ENCODE peak calls at places on chromosomes 3 and 15, in ten cellular contexts. A is NB4, Z is uterus, D is esophagus squamous epithelium, P is esophagus muscularis mucosa, J is upper lobe of left lung, U is breast epithelium, W is transverse colon, T is GM12891, I is tibial nerve. K is an unnamed sample.

GRCh38 chr3:33218072-33218445 is 551 bp downstream of the SUSD5 start:
- DNase-seq in P (no peak), A (no peak), I (no peak), D (no peak), U (no peak), T (no peak), Z (no peak), J (no peak), W (no peak), K (no peak)

GRCh38 chr3:53753518-53754183 is 92.6 kb downstream of the CHDH start:
- DNase-seq in I (no peak), Z (no peak), T (no peak), U (no peak), P (no peak), D (no peak), W (no peak), A (no peak), J (no peak), K (no peak)

GRCh38 chr15:100958326-100959065 is 39.3 kb downstream of the LRRK1 start:
- DNase-seq in I (no peak), U (no peak), W (no peak), D (no peak), P (no peak), A (no peak), J (no peak), T (no peak), Z (no peak), K (no peak)

GRCh38 chr3:119469378-119470189 is 821 bp downstream of the POGLUT1 start:
- DNase-seq in W (no peak), D (no peak), Z (no peak), P (no peak), T (no peak), A (peak), J (no peak), I (no peak), U (no peak), K (no peak)

GRCh38 chr3:123412076-123412475 is 36.8 kb downstream of the ADCY5 start:
- DNase-seq in J (no peak), U (no peak), P (no peak), A (no peak), D (no peak), T (no peak), Z (no peak), W (no peak), I (no peak), K (no peak)

GRCh38 chr3:170418422-170419300 is at the start of gene CLDN11:
- DNase-seq in A (no peak), Z (peak), T (peak), U (no peak), D (no peak), P (no peak), W (no peak), I (no peak), J (peak), K (peak)

GRCh38 chr3:52367891-52368880 is 52.1 kb downstream of the DNAH1 start:
- DNase-seq in W (no peak), U (no peak), P (no peak), D (no peak), Z (no peak), J (peak), T (no peak), A (no peak), I (no peak), K (no peak)

GRCh38 chr3:14203521-14204079 is 25.0 kb downstream of the LSM3 start:
- DNase-seq in D (no peak), J (no peak), Z (peak), P (no peak), U (peak), I (peak), W (peak), A (peak), T (peak), K (peak)

GRCh38 chr3:124780356-124780755 is 50.1 kb downstream of the UMPS start:
- DNase-seq in I (peak), W (peak), U (peak), A (no peak), D (no peak), P (no peak), Z (peak), T (no peak), J (no peak), K (no peak)

GRCh38 chr15:85541744-85542143 is 161.3 kb downstream of the AKAP13 start:
- DNase-seq in J (no peak), D (no peak), P (no peak), W (no peak), I (no peak), U (no peak), A (no peak), Z (no peak), T (no peak), K (no peak)

GRCh38 chr15:101642361-101642760 is 9.8 kb downstream of the TM2D3 start:
- DNase-seq in A (no peak), U (no peak), I (no peak), W (no peak), T (no peak), P (no peak), Z (no peak), D (no peak), J (no peak), K (no peak)

GRCh38 chr3:134445631-134446030 is 40.2 kb downstream of the ANAPC13 start:
- DNase-seq in T (no peak), W (no peak), D (no peak), A (no peak), I (peak), Z (no peak), P (no peak), U (no peak), J (no peak), K (no peak)

GRCh38 chr3:171163724-171164465 is 137.4 kb upstream of the SLC2A2 start:
- DNase-seq in D (no peak), P (no peak), Z (no peak), W (no peak), T (no peak), J (no peak), I (no peak), U (no peak), A (no peak), K (no peak)

GRCh38 chr3:46701211-46701939 is at the start of gene TMIE:
- DNase-seq in T (no peak), A (no peak), D (no peak), P (no peak), J (peak), I (no peak), W (no peak), Z (peak), U (no peak), K (no peak)

GRCh38 chr15:37031198-37031597 is 69.2 kb downstream of the MEIS2 start:
- DNase-seq in Z (no peak), J (no peak), P (no peak), U (no peak), D (no peak), I (no peak), W (no peak), A (no peak), T (no peak), K (no peak)

GRCh38 chr3:52088445-52089367 is 32.3 kb upstream of the DUSP7 start:
- DNase-seq in T (no peak), J (no peak), P (no peak), D (no peak), W (no peak), U (no peak), Z (peak), A (peak), I (peak), K (no peak)

GRCh38 chr3:37037352-37037751 is 44.0 kb downstream of the MLH1 start:
- DNase-seq in W (no peak), Z (no peak), A (no peak), I (no peak), D (no peak), T (no peak), J (no peak), P (no peak), U (no peak), K (no peak)

DNA sequence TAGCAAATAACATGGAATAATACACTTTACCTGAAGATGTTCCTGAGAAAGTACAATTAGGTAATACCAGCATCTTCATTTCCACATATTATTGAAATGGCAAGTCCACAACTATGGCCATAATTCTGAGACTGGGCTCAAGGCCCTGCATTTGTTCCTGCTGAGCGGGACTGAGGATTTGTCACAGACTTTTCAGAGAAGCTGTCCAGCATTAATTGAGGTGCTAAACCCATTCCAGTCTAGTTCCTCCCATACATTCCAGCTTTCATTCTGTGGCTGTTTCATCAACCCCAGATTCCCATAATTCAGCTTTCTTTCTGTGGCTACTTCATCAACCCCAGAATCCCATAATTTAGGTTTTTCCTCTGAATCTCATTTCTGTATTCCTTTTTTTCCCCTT is 293.4 kb upstream of the GBE1 start:
- DNase-seq in J (no peak), W (no peak), D (no peak), P (no peak), U (no peak), T (no peak), I (no peak), Z (no peak), A (no peak), K (no peak)
- TF ChIP-seq POLR2A in J (no peak), W (no peak), D (no peak), P (no peak), U (no peak), T (no peak), I (no peak), Z (no peak), A (no peak), K (no peak)

DNA sequence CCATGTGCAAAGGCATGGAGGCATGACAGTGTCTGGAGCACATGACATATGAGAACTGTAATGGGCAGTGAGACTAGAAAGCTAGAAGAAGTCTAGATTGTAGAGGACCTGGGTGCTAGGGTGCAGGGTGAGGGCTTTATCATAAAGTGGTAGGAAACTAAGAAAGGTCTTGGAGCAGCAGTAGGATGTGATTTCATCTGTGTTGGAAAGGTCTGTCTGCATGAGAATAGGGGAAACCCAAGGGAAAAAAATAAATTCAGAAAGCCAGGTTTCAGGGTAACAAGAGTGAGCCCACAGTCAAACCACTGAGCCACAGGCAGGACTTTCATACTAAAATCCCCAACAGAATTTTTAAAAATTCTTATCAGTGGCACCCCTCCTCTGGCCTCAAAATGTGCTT is 54.5 kb downstream of the CCDC33 start:
- DNase-seq in I (no peak), Z (no peak), A (no peak), J (no peak), P (no peak), W (no peak), D (no peak), U (no peak), T (no peak), K (no peak)
- TF ChIP-seq POLR2A in I (no peak), Z (no peak), A (no peak), J (no peak), P (no peak), W (no peak), D (no peak), U (no peak), T (no peak), K (no peak)

DNA sequence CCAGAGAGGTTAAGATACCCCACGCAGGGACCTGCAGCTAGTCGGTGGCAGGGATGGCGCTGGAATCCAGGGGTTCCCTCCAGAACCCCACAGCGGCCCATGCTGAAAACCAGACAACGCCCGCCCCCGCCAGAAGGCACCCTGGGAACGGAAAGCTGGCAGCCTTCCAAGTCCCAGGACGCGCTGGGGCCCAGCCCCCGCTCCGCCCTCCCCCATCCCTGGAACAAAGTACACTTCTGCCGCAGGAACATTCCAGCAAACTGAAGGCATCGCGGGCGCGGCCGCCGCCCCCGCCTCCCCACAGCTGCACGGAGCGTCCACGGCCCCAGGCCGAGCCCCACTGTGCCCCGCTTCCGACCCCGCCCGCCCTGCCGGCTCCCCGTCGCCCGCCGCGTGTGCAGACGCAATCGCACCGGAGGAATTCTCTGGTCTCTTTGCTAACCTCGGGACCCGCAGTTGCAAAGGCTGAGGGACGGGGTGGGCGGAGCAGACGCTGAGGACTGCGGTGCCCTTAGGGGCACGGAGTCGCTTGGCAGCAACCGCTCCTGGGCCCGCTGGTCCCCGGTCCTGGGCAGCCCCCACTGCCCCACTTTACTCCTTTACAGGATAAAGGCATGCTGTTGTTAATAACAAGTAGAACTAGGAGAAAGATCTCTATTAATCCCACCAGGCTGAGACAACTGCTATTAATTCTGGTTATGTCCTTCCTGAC is 44.8 kb upstream of the RNU6-1 start:
- DNase-seq in T (no peak), W (peak), D (no peak), J (peak), I (peak), Z (peak), U (peak), A (peak), P (peak), K (peak)
- TF ChIP-seq POLR2A in T (no peak), W (peak), D (no peak), J (peak), I (no peak), Z (no peak), U (no peak), A (peak), P (no peak), K (peak)

GRCh38 chr15:34342737-34343575 is at the start of the genes NOP10 and NUTM1:
- DNase-seq in I (peak), Z (peak), D (peak), T (peak), A (peak), U (peak), P (peak), W (peak), J (peak), K (peak)
- TF ChIP-seq POLR2A in I (peak), Z (peak), D (no peak), T (peak), A (peak), U (peak), P (peak), W (peak), J (peak), K (peak)

GRCh38 chr3:163919154-163919553 is 1159.1 kb downstream of the SI start:
- DNase-seq in U (no peak), I (no peak), Z (no peak), A (no peak), W (no peak), J (no peak), T (no peak), P (no peak), D (no peak), K (no peak)
- TF ChIP-seq POLR2A in U (no peak), I (no peak), Z (no peak), A (no peak), W (no peak), J (no peak), T (no peak), P (no peak), D (no peak), K (no peak)

DNA sequence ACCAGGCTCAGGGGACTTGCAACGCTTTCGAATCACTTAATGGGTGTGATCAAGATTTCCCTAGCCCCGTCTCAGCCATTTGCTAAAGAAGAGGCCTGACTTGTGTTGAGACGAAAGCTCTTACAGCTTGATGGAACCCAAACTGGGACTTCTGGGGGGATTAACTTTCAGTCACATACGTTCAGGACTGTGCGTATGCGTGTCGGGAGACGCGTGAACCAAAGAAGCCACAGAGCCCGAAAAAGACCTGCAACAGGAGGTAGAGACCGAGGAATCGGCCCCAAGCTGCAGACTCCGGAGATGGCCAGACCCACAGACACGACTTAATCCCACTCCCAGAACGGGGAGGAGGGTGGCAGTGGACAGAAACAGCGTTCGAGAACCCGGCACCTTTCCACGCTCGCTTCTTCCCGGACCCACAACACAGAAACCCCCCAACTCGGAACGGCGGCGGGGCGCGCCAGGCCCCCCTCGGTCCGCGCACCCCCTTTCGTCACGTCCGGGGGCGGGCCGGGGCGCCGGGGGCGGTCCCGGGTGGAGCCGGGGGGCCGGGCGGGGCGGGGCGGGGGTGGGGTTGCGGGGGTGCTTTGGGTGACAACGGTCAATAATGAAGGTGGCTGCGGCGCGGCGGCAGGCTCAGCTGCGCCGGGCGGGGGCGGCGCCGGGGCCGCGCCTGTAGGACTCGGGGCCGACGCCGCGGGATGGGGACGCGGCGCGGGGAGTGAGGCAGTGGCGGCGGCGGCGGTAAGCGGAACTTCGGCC is at the start of gene ATP11B:
- DNase-seq in U (peak), Z (peak), W (peak), I (peak), T (peak), D (peak), P (peak), A (peak), J (peak), K (peak)
- TF ChIP-seq POLR2A in U (peak), Z (peak), W (peak), I (peak), T (peak), D (no peak), P (peak), A (peak), J (peak), K (peak)